ENCODE peak calls at places on chromosome 1, in nine cellular contexts. V, U, A, F, O, B, R, P and K are unnamed samples.

GRCh38 chr1:153568367-153569099 is 2.9 kb upstream of the S100A2 start:
- DNase-seq in V (peak; percentile 97), U (peak; percentile 88), A (peak; percentile 94), F (peak; percentile 84), O (peak; percentile 65), B (peak; percentile 86), R (peak; percentile 78), P (peak; percentile 90), K (peak; percentile 86)

GRCh38 chr1:52814465-52814864 is 28.1 kb upstream of the ZYG11A start:
- DNase-seq in V (peak; percentile 90), U (peak; percentile 8), A (no peak), F (peak; percentile 62), O (no peak), B (no peak), R (no peak), P (no peak), K (no peak)

GRCh38 chr1:241828576-241828975 is 19.4 kb upstream of the EXO1 start:
- DNase-seq in V (peak; percentile 70), U (no peak), A (no peak), F (peak; percentile 54), O (no peak), B (no peak), R (no peak), P (no peak), K (peak; percentile 55)

GRCh38 chr1:37259019-37259418 is 215.4 kb upstream of the ZC3H12A start:
- DNase-seq in V (no peak), U (no peak), A (no peak), F (no peak), O (no peak), B (no peak), R (no peak), P (no peak), K (no peak)

GRCh38 chr1:63787875-63788274 is 14.1 kb downstream of the ROR1 start:
- DNase-seq in V (no peak), U (no peak), A (no peak), F (no peak), O (no peak), B (no peak), R (no peak), P (no peak), K (no peak)

GRCh38 chr1:230103341-230104173 is 36.5 kb downstream of the GALNT2 start:
- DNase-seq in V (no peak), U (no peak), A (no peak), F (peak; percentile 59), O (no peak), B (no peak), R (no peak), P (no peak), K (peak; percentile 39)

GRCh38 chr1:115138271-115138670 is 49.0 kb upstream of the TSPAN2 start:
- DNase-seq in V (no peak), U (no peak), A (no peak), F (no peak), O (no peak), B (no peak), R (no peak), P (no peak), K (no peak)

GRCh38 chr1:211484738-211485479 is 7.1 kb downstream of the RD3 start:
- DNase-seq in V (no peak), U (no peak), A (no peak), F (no peak), O (no peak), B (no peak), R (no peak), P (no peak), K (no peak)

GRCh38 chr1:180786633-180787032 is 126.1 kb upstream of the KIAA1614 start:
- DNase-seq in V (no peak), U (no peak), A (no peak), F (no peak), O (no peak), B (no peak), R (no peak), P (no peak), K (no peak)

GRCh38 chr1:34529935-34530859 is 224.7 kb upstream of the GJB5 start:
- DNase-seq in V (no peak), U (no peak), A (no peak), F (no peak), O (no peak), B (no peak), R (no peak), P (no peak), K (no peak)

GRCh38 chr1:74689800-74690696 is 16.5 kb upstream of the ERICH3 start:
- DNase-seq in V (peak; percentile 65), U (peak; percentile 32), A (no peak), F (peak; percentile 52), O (peak; percentile 10), B (no peak), R (no peak), P (no peak), K (peak; percentile 67)

GRCh38 chr1:147808025-147808424 is 47.6 kb upstream of the GJA5 start:
- DNase-seq in V (peak; percentile 52), U (no peak), A (no peak), F (no peak), O (no peak), B (no peak), R (no peak), P (no peak), K (peak; percentile 20)

GRCh38 chr1:98044766-98045165 is 123.9 kb upstream of the DPYD start:
- DNase-seq in V (no peak), U (no peak), A (no peak), F (no peak), O (no peak), B (no peak), R (no peak), P (no peak), K (no peak)

GRCh38 chr1:201903135-201903534 is 14.4 kb downstream of the SHISA4 start:
- DNase-seq in V (no peak), U (no peak), A (no peak), F (peak; percentile 64), O (no peak), B (peak; percentile 60), R (no peak), P (no peak), K (peak; percentile 73)

GRCh38 chr1:155893389-155894142 is 17.6 kb downstream of the RIT1 start:
- DNase-seq in V (peak; percentile 91), U (peak; percentile 27), A (no peak), F (peak; percentile 91), O (no peak), B (no peak), R (no peak), P (no peak), K (peak; percentile 90)

DNA sequence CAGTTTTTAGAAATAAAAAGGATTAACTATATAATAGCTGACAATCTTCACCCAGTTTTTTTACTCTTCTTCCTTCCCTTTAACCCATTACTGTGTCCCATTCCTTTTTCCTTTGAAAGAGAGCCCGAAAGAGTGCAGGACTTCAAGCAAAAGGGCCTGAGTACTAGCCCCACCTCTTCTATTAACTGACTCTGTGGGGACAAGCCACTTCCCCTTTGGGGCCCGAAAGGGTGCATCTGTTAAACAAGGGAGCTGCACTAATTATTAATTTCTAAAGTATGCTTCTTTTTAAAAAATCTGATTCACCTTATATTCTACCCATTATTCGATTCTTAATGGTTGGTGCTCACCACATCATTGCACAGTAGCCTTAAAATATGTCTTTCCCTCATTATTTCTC is 3.3 kb downstream of the USP24 start:
- DNase-seq in V (no peak), U (no peak), A (no peak), F (no peak), O (no peak), B (no peak), R (no peak), P (no peak), K (no peak)
- TF ChIP-seq CTCF in V (no peak), U (no peak), A (no peak), F (no peak), O (no peak), B (no peak), R (no peak), P (no peak), K (no peak)

DNA sequence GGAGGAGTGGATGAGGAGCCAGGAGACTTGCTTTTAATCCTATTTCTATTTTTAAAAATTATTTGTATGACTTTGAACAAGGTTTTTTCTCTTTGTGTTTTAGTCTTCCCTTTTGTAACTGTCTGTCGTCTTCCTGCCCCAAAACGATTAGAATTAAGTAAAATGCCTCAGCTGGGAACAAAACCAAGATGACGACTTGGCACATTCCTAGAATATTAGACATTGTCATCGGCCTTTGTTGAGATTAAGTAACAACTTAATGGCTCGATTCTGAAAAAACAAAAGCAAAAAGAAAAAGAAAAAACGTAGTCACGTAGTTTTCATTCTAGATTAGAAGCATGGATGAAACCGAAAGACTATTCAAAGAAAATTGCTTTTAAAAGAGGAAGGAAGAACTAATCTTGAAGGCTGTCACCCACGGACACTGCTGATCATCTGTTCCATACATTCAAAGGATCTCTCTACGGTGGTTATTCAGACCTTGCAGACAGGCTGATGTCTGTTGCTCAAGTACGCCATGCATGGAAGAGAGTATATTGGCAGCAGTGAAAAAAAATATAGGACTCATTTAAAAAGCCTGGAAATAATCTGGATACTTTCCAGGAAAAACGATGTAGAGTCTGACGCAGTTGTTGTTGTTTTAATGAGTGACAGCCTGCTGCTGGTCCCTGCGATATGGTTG is 16.9 kb downstream of the GNG4 start:
- DNase-seq in V (peak; percentile 27), U (no peak), A (no peak), F (peak; percentile 56), O (no peak), B (no peak), R (no peak), P (no peak), K (peak; percentile 66)
- H3K4me3 ChIP-seq in V (no peak overlapping the region), U (no peak overlapping the region), A (no peak overlapping the region), F (peak overlapping the region; percentile 49), O (no peak overlapping the region), B (peak overlapping the region; percentile 22), R (no peak overlapping the region), P (peak overlapping the region; percentile 45), K (peak overlapping the region; percentile 23)

GRCh38 chr1:72186733-72187307 is 95.5 kb downstream of the NEGR1 start:
- DNase-seq in V (peak; percentile 31), U (no peak), A (no peak), F (peak; percentile 38), O (no peak), B (no peak), R (no peak), P (no peak), K (peak; percentile 49)
- TF ChIP-seq CTCF in V (peak; percentile 43), U (no peak), A (no peak), F (peak; percentile 63), O (no peak), B (peak; percentile 40), R (no peak), P (peak; percentile 60), K (peak; percentile 82)

DNA sequence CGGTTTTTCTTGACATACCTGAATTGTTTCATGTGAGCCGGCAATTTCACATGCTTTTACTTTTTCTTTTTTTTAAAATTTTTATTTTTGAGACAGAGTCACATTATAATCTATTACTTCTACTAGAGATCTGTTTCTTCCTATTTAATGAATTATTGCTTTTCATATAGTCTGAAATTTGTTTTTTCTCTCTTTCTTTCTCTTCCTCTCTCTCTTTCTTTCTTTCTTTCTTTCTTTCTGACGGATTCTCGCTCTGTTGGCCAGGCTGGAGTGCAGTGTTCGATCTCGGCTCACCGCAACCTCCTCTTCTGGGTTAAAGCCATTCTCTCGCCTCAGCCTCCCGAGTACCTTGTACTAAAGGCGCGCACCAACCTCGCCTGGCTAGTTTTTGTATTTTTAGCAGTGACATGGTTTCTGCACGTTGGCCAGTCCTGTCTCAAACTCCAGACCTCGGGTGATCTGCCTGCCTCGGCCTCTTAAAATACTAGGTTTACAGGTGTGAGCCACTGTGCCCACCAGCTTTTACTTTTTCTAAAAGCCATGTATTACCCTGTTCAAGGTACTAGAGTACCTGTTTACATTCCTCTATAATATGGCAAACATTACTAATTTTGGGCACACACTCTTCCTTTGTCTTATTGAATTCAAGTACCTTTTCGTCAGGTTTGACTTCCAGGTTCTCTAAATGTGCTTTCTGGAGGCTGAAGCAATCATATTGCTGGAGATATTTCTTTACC is 86.5 kb upstream of the RHOU start:
- DNase-seq in V (no peak), U (no peak), A (no peak), F (no peak), O (no peak), B (no peak), R (no peak), P (no peak), K (no peak)
- H3K4me3 ChIP-seq in V (no peak overlapping the region), U (peak overlapping the region; percentile 72), A (no peak overlapping the region), F (no peak overlapping the region), O (no peak overlapping the region), B (no peak overlapping the region), R (no peak overlapping the region), P (peak overlapping the region; percentile 66), K (peak overlapping the region; percentile 66)